ENCODE peak calls at places on chromosomes 16 and 17, in five cellular contexts. X is left ventricle myocardium superior, G is iris pigment epithelial cell, U is hepatic stellate cell, F is non-pigmented ciliary epithelial cell. T is an unnamed sample.
A peak's percentile ranks its signal among the peaks of the same experiment; 100 is the strongest.

GRCh38 chr16:66189951-66190350 is 176.5 kb upstream of the CDH5 start:
- DNase-seq in X (no peak), G (peak; percentile 91), U (peak; percentile 51), F (peak; percentile 63), T (no peak)

GRCh38 chr17:1592751-1593629 is 30.4 kb upstream of the PITPNA start:
- DNase-seq in X (no peak), G (no peak), U (no peak), F (no peak), T (no peak)

GRCh38 chr17:79391808-79392233 is 219.0 kb downstream of the RBFOX3 start:
- DNase-seq in X (peak; percentile 79), G (peak; percentile 61), U (peak; percentile 85), F (no peak), T (peak; percentile 72)

GRCh38 chr17:39703913-39704312 is 4.0 kb downstream of the ERBB2 start:
- DNase-seq in X (no peak), G (no peak), U (no peak), F (no peak), T (no peak)

GRCh38 chr16:86701286-86701975 is 123.1 kb downstream of the FOXL1 start:
- DNase-seq in X (no peak), G (no peak), U (no peak), F (no peak), T (no peak)

GRCh38 chr16:81693047-81693446 is 86.0 kb upstream of the PLCG2 start:
- DNase-seq in X (no peak), G (peak; percentile 9), U (no peak), F (no peak), T (no peak)

GRCh38 chr17:40687106-40687505 is 16.4 kb downstream of the KRT24 start:
- DNase-seq in X (no peak), G (no peak), U (no peak), F (no peak), T (no peak)

GRCh38 chr16:65069766-65070165 is 52.1 kb downstream of the CDH11 start:
- DNase-seq in X (no peak), G (peak; percentile 62), U (no peak), F (no peak), T (no peak)

GRCh38 chr17:28563475-28563874 is 7.8 kb downstream of the PIGS start:
- DNase-seq in X (no peak), G (peak; percentile 72), U (peak; percentile 70), F (peak; percentile 48), T (no peak)

GRCh38 chr17:20191066-20191465 is 181.9 kb downstream of the SPECC1 start:
- DNase-seq in X (no peak), G (peak; percentile 81), U (no peak), F (peak; percentile 63), T (no peak)

GRCh38 chr17:66214893-66215528 is 14.2 kb downstream of the APOH start:
- DNase-seq in X (no peak), G (no peak), U (no peak), F (no peak), T (peak; percentile 47)

GRCh38 chr17:81251943-81252301 is 12.8 kb downstream of the NDUFAF8 start:
- DNase-seq in X (peak; percentile 33), G (no peak), U (no peak), F (no peak), T (no peak)

GRCh38 chr17:82495844-82496528 is 23.5 kb upstream of the FOXK2 start:
- DNase-seq in X (no peak), G (no peak), U (no peak), F (no peak), T (peak; percentile 98)

GRCh38 chr16:56189990-56190902 is 1.0 kb upstream of the GNAO1 start:
- DNase-seq in X (peak; percentile 48), G (peak; percentile 7), U (no peak), F (no peak), T (no peak)

GRCh38 chr17:1003633-1003971 is 6.7 kb downstream of the TIMM22 start:
- DNase-seq in X (no peak), G (no peak), U (no peak), F (no peak), T (no peak)

GRCh38 chr17:75672011-75672410 is 4.9 kb downstream of the SAP30BP start:
- DNase-seq in X (no peak), G (no peak), U (no peak), F (no peak), T (no peak)

GRCh38 chr17:9575381-9576072 is at the start of gene STX8:
- DNase-seq in X (peak; percentile 97), G (peak; percentile 92), U (peak; percentile 85), F (peak; percentile 38), T (peak; percentile 90)

GRCh38 chr17:57365420-57365819 is 109.1 kb downstream of the MSI2 start:
- DNase-seq in X (no peak), G (peak; percentile 60), U (no peak), F (no peak), T (peak; percentile 54)

GRCh38 chr16:73978407-73978784 is 318.2 kb upstream of the PSMD7 start:
- DNase-seq in X (no peak), G (no peak), U (no peak), F (no peak), T (no peak)

GRCh38 chr17:76866774-76867577 is 1.2 kb upstream of the MGAT5B start:
- DNase-seq in X (no peak), G (peak; percentile 72), U (peak; percentile 61), F (peak; percentile 24), T (peak; percentile 72)

GRCh38 chr16:81598083-81598482 is 153.5 kb downstream of the CMIP start:
- DNase-seq in X (no peak), G (no peak), U (no peak), F (no peak), T (no peak)

GRCh38 chr16:26645629-26646028 is 421.1 kb upstream of the C16orf82 start:
- DNase-seq in X (no peak), G (no peak), U (no peak), F (no peak), T (peak; percentile 57)

GRCh38 chr16:87834668-87835473 is 34.4 kb downstream of the SLC7A5 start:
- DNase-seq in X (peak; percentile 68), G (peak; percentile 78), U (no peak), F (peak; percentile 37), T (peak; percentile 51)

GRCh38 chr16:19363741-19364140 is 53.9 kb upstream of the TMC5 start:
- DNase-seq in X (no peak), G (no peak), U (no peak), F (no peak), T (no peak)

GRCh38 chr17:59884861-59885260 is 7.9 kb downstream of the TUBD1 start:
- DNase-seq in X (no peak), G (no peak), U (no peak), F (no peak), T (no peak)

T was measured in NCI-H69.